ENCODE peak calls at places on chromosomes 11 and 22, in eight cellular contexts. E is T-helper 2 cell; H is H7; M is CD4-positive, alpha-beta T cell; U is activated naive CD4-positive, alpha-beta T cell treated with Interleukin-2 at 50 U/mL for 16 hours; L is NCI-H2029; P is CD8-positive, alpha-beta memory T cell; Q is mucosa of descending colon. S is an unnamed sample.
A peak's percentile ranks its signal among the peaks of the same experiment; 100 is the strongest.

GRCh38 chr22:27603823-27604190 is 197.7 kb downstream of the MN1 start:
- DNase-seq in E (no peak), H (peak; percentile 75), M (no peak), U (no peak), L (no peak), P (no peak), Q (no peak), S (no peak)

GRCh38 chr22:37896181-37896592 is 9.9 kb upstream of the MICALL1 start:
- DNase-seq in E (no peak), H (no peak), M (peak; percentile 40), U (peak; percentile 21), L (peak; percentile 49), P (peak; percentile 52), Q (no peak), S (no peak)

GRCh38 chr11:2533642-2534115 is 88.9 kb downstream of the KCNQ1 start:
- DNase-seq in E (peak; percentile 7), H (peak; percentile 96), M (no peak), U (no peak), L (peak; percentile 17), P (no peak), Q (peak; percentile 68), S (peak; percentile 77)

GRCh38 chr11:15161746-15162145 is 47.0 kb downstream of the INSC start:
- DNase-seq in E (no peak), H (no peak), M (no peak), U (no peak), L (no peak), P (no peak), Q (no peak), S (no peak)

GRCh38 chr11:6599449-6599848 is 4.0 kb downstream of the RRP8 start:
- DNase-seq in E (no peak), H (no peak), M (no peak), U (no peak), L (no peak), P (no peak), Q (no peak), S (no peak)

GRCh38 chr11:57464343-57465181 is 4.2 kb downstream of the RTN4RL2 start:
- DNase-seq in E (no peak), H (peak; percentile 74), M (no peak), U (no peak), L (no peak), P (no peak), Q (peak; percentile 23), S (no peak)

GRCh38 chr22:34709641-34710040 is 356.3 kb upstream of the ISX start:
- DNase-seq in E (no peak), H (no peak), M (no peak), U (no peak), L (no peak), P (no peak), Q (no peak), S (no peak)

GRCh38 chr11:8763070-8763469 is 80.5 kb downstream of the RPL27A start:
- DNase-seq in E (no peak), H (no peak), M (no peak), U (no peak), L (no peak), P (no peak), Q (no peak), S (no peak)

S was measured in fibroblast of the conjunctiva.